ENCODE peak calls at places on chromosomes 3 and 15, in seven cellular contexts. V is H1, H is GM12878, N is K562, G is SK-N-SH, E is HepG2, M is HCT116. L is an unnamed sample.

GRCh38 chr15:98560338-98560737 is 88.0 kb upstream of the IGF1R start:
- DNase-seq in H (no peak), E (no peak), G (no peak), V (no peak), M (no peak), N (no peak), L (no peak)

GRCh38 chr15:79283252-79284048 is 928 bp downstream of the ANKRD34C start:
- DNase-seq in H (no peak), N (peak; percentile 60), V (no peak), G (peak; percentile 69), E (no peak), M (no peak), L (peak; percentile 69)

GRCh38 chr15:81740402-81740801 is 305.4 kb downstream of the MEX3B start:
- DNase-seq in N (no peak), V (no peak), G (no peak), H (no peak), E (no peak), M (no peak), L (no peak)

GRCh38 chr3:148315756-148316155 is 381.9 kb upstream of the AGTR1 start:
- DNase-seq in V (no peak), N (no peak), H (no peak), G (no peak), E (no peak), M (no peak), L (no peak)

GRCh38 chr3:40801276-40801675 is 276.5 kb downstream of the ZNF621 start:
- DNase-seq in N (no peak), E (no peak), M (no peak), V (no peak), G (no peak), H (no peak), L (no peak)

GRCh38 chr3:120454076-120454689 is 3.4 kb upstream of the FSTL1 start:
- DNase-seq in V (no peak), H (no peak), E (no peak), G (no peak), M (no peak), N (no peak), L (no peak)

GRCh38 chr15:41207687-41208448 is 22.7 kb downstream of the EXD1 start:
- DNase-seq in E (no peak), H (no peak), G (no peak), V (no peak), M (no peak), N (no peak), L (no peak)

GRCh38 chr3:86180696-86181095 is 810.3 kb downstream of the VGLL3 start:
- DNase-seq in N (no peak), E (peak; percentile 12), M (no peak), V (no peak), G (peak; percentile 7), H (no peak), L (peak; percentile 13)

GRCh38 chr3:185958626-185959025 is 20.8 kb upstream of the TRA2B start:
- DNase-seq in V (no peak), E (no peak), H (no peak), M (no peak), G (no peak), N (no peak), L (no peak)

GRCh38 chr15:63050737-63051700 is 8.5 kb downstream of the TPM1 start:
- DNase-seq in E (peak; percentile 78), G (no peak), V (no peak), M (no peak), H (no peak), N (no peak), L (no peak)

GRCh38 chr3:165805834-165806561 is 31.2 kb downstream of the BCHE start:
- DNase-seq in G (no peak), M (no peak), V (no peak), N (no peak), H (no peak), E (no peak), L (peak; percentile 38)

GRCh38 chr3:19267040-19267439 is 118.7 kb downstream of the KCNH8 start:
- DNase-seq in N (no peak), V (no peak), M (no peak), H (no peak), G (no peak), E (no peak), L (no peak)

GRCh38 chr15:51842852-51843737 is 13.6 kb downstream of the TMOD3 start:
- DNase-seq in E (peak; percentile 71), M (peak; percentile 82), H (no peak), V (no peak), G (no peak), N (no peak), L (no peak)

GRCh38 chr3:141764946-141765345 is 1.7 kb downstream of the GRK7 start:
- DNase-seq in E (no peak), V (no peak), M (no peak), G (no peak), H (no peak), N (no peak), L (no peak)

GRCh38 chr3:11157406-11157805 is 3.1 kb downstream of the HRH1 start:
- DNase-seq in M (no peak), H (no peak), N (no peak), E (no peak), G (no peak), V (no peak), L (no peak)

GRCh38 chr15:57153140-57153539 is 223.2 kb upstream of the CGNL1 start:
- DNase-seq in E (no peak), M (no peak), N (no peak), G (no peak), H (no peak), V (no peak), L (no peak)
- TF ChIP-seq JUND in E (no peak), M (no peak), N (peak; percentile 26), G (peak; percentile 41), H (peak; percentile 5), V (no peak), L (no peak)

DNA sequence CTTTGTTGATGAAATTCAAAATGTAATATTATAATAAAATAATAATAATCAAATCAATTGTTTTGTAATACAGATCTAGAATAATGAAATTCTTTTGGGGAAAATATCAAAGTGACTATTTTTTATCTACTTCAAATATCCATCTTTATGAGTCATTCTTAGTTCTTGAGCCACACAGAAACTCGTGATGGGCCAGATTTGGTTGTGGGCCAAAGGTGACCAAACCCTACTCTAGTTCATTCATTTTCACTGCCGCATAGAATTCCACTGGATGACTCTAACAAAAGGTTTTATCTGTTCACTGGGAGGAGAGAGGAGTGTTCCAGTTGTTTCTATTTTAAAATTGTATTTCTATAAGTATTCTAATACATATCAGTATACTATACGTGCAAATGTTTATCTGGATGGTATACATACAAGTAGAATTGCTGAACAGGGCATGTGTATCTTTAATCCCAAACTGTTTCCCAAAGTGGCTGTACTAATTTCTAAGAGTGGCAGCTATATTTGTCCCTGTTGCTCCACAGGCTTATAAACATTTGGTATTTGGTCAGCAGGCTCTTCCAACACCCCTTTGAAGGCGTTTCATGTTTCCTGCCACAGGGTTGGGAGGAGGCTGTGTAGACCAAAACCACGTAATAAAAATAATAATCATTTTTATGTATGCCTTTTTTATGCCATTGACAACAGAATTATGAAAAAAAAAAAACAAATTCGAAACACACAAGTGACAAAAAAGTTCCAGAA is 7.3 kb upstream of the RTP3 start:
- DNase-seq in M (no peak), G (no peak), V (no peak), E (no peak), N (no peak), H (no peak), L (no peak)
- TF ChIP-seq JUND in M (no peak), G (no peak), V (no peak), E (no peak), N (no peak), H (no peak), L (no peak)

GRCh38 chr3:127452321-127452821 is 138.2 kb downstream of the TPRA1 start:
- DNase-seq in H (no peak), M (no peak), N (no peak), E (no peak), G (no peak), V (no peak), L (no peak)
- TF ChIP-seq JUND in H (no peak), M (no peak), N (no peak), E (no peak), G (no peak), V (no peak), L (no peak)

DNA sequence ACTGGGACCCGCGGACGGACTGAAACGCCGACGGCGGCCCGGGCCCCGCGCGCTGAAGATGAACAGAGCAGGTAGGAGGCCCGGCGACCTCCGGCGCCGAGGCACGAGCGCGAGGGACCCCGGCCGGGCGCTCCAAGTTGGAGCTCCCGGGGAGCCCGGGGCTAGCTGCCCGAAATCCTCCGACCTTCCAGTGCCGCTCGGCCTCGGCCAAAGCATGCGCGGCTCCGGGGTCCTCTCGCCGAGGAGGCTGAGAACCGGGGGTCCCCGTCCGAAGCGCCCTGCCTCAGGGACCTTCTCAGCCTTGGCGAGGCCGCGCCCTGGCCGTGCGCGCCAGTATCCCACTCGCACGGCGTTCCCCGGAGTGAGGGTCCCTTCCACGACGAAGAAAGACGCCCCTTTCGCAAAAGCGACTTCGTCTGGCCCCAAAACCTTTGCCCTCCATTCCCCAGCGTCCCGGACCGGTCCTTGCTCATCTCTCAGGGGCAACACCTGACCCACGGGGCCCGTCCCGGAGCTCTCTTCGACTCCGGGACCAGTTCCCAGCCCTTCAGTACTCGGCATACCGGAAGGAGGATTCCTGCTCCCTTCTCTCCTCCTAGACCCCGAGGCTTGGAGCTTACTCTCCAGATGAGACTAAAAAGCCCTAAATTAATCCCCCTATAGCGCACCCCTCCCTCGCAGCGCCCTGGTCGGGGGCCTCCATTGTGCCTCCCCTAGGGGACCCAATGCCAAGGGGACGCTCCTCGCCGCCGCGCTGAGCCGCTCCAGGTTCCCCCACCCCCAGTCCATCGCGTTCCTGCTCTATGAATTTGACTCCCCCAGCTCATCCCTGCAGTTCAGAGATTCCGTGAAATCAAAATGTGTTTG is 7.7 kb upstream of the FGD5 start:
- DNase-seq in G (no peak), N (no peak), V (no peak), E (no peak), H (no peak), M (no peak), L (no peak)
- TF ChIP-seq JUND in G (no peak), N (no peak), V (no peak), E (no peak), H (no peak), M (no peak), L (no peak)

DNA sequence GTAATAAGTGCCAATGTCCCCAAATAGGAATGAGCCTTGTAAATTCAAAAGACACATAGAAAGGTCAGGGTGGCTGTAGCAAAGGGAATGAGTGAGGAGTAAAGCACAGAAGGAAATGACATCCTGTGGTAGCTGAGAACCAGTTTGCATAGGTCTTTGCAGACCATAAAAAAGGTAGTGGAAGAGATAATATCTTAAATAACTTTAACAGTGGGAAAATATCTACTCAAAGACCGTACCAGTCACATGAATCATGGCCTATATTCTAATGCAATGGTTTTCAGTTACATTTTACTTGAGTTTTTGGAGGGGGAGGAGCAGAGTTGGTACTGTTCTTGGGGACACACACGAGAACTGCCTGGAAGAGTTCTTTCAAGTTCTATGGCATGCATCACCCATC is 297.3 kb upstream of the ADAMTS9 start:
- DNase-seq in E (no peak), M (no peak), G (no peak), N (no peak), V (no peak), H (no peak), L (no peak)
- TF ChIP-seq JUND in E (no peak), M (no peak), G (peak; percentile 73), N (no peak), V (no peak), H (no peak), L (no peak)

L was measured in T47D.